ENCODE peak calls at places on chromosome X, in ten cellular contexts. One of them, this sample, is unnamed.

GRCh38 chrX:19870710-19871490 is 16.5 kb downstream of the SH3KBP1 start:
- DNase-seq in IMR-90: no peak
- DNase-seq in breast epithelium: no peak
- DNase-seq in heart left ventricle: no peak
- DNase-seq in tibial nerve: no peak
- DNase-seq in right lobe of liver: no peak
- DNase-seq in upper lobe of left lung: no peak
- DNase-seq in A549: no peak
- DNase-seq in stomach: no peak
- DNase-seq in gastrocnemius medialis: no peak
- DNase-seq in this sample: no peak

GRCh38 chrX:17860179-17860780 is 818 bp downstream of the RAI2 start:
- DNase-seq in IMR-90: no peak
- DNase-seq in upper lobe of left lung: no peak
- DNase-seq in gastrocnemius medialis: no peak
- DNase-seq in breast epithelium: no peak
- DNase-seq in A549: no peak
- DNase-seq in right lobe of liver: no peak
- DNase-seq in heart left ventricle: peak; percentile 43
- DNase-seq in tibial nerve: no peak
- DNase-seq in stomach: no peak
- DNase-seq in this sample: peak; percentile 34

GRCh38 chrX:47574096-47574553 is 8.1 kb upstream of the TIMP1 start:
- DNase-seq in right lobe of liver: no peak
- DNase-seq in heart left ventricle: no peak
- DNase-seq in IMR-90: no peak
- DNase-seq in stomach: no peak
- DNase-seq in gastrocnemius medialis: no peak
- DNase-seq in breast epithelium: no peak
- DNase-seq in tibial nerve: no peak
- DNase-seq in A549: no peak
- DNase-seq in upper lobe of left lung: no peak
- DNase-seq in this sample: no peak

GRCh38 chrX:56763556-56764152 is 34.6 kb downstream of the NBDY start:
- DNase-seq in right lobe of liver: peak; percentile 71
- DNase-seq in upper lobe of left lung: peak; percentile 73
- DNase-seq in breast epithelium: no peak
- DNase-seq in tibial nerve: no peak
- DNase-seq in stomach: peak; percentile 82
- DNase-seq in IMR-90: peak; percentile 75
- DNase-seq in gastrocnemius medialis: peak; percentile 59
- DNase-seq in A549: no peak
- DNase-seq in heart left ventricle: peak; percentile 82
- DNase-seq in this sample: peak; percentile 84

GRCh38 chrX:31323658-31324057 is 251.8 kb upstream of the FTHL17 start:
- DNase-seq in breast epithelium: no peak
- DNase-seq in heart left ventricle: no peak
- DNase-seq in A549: no peak
- DNase-seq in gastrocnemius medialis: no peak
- DNase-seq in stomach: no peak
- DNase-seq in upper lobe of left lung: no peak
- DNase-seq in IMR-90: no peak
- DNase-seq in tibial nerve: no peak
- DNase-seq in right lobe of liver: no peak
- DNase-seq in this sample: no peak

GRCh38 chrX:57445046-57445445 is 146.8 kb upstream of the ZXDB start:
- DNase-seq in stomach: no peak
- DNase-seq in breast epithelium: no peak
- DNase-seq in heart left ventricle: no peak
- DNase-seq in right lobe of liver: no peak
- DNase-seq in upper lobe of left lung: no peak
- DNase-seq in gastrocnemius medialis: no peak
- DNase-seq in IMR-90: no peak
- DNase-seq in A549: no peak
- DNase-seq in tibial nerve: no peak
- DNase-seq in this sample: no peak

GRCh38 chrX:3166670-3167455 is 125.6 kb downstream of the ARSF start:
- DNase-seq in upper lobe of left lung: no peak
- DNase-seq in A549: no peak
- DNase-seq in heart left ventricle: no peak
- DNase-seq in gastrocnemius medialis: no peak
- DNase-seq in stomach: no peak
- DNase-seq in IMR-90: peak; percentile 41
- DNase-seq in breast epithelium: no peak
- DNase-seq in tibial nerve: no peak
- DNase-seq in right lobe of liver: no peak
- DNase-seq in this sample: no peak

GRCh38 chrX:38318606-38319005 is 8.7 kb downstream of the RPGR start:
- DNase-seq in stomach: no peak
- DNase-seq in right lobe of liver: no peak
- DNase-seq in heart left ventricle: no peak
- DNase-seq in A549: no peak
- DNase-seq in tibial nerve: no peak
- DNase-seq in upper lobe of left lung: no peak
- DNase-seq in IMR-90: no peak
- DNase-seq in gastrocnemius medialis: no peak
- DNase-seq in breast epithelium: no peak
- DNase-seq in this sample: no peak

GRCh38 chrX:135453381-135453780 is 31.6 kb downstream of the SMIM10L2A start:
- DNase-seq in upper lobe of left lung: no peak
- DNase-seq in heart left ventricle: no peak
- DNase-seq in tibial nerve: no peak
- DNase-seq in breast epithelium: no peak
- DNase-seq in right lobe of liver: no peak
- DNase-seq in A549: no peak
- DNase-seq in gastrocnemius medialis: no peak
- DNase-seq in IMR-90: no peak
- DNase-seq in stomach: no peak
- DNase-seq in this sample: no peak

GRCh38 chrX:13598877-13599276 is 29.5 kb downstream of the EGFL6 start:
- DNase-seq in IMR-90: peak; percentile 4
- DNase-seq in stomach: no peak
- DNase-seq in gastrocnemius medialis: no peak
- DNase-seq in upper lobe of left lung: no peak
- DNase-seq in right lobe of liver: no peak
- DNase-seq in breast epithelium: no peak
- DNase-seq in A549: peak; percentile 24
- DNase-seq in tibial nerve: no peak
- DNase-seq in heart left ventricle: no peak
- DNase-seq in this sample: no peak

GRCh38 chrX:132491191-132491590 is 2.4 kb upstream of the MBNL3 start:
- DNase-seq in heart left ventricle: no peak
- DNase-seq in tibial nerve: no peak
- DNase-seq in right lobe of liver: no peak
- DNase-seq in breast epithelium: no peak
- DNase-seq in IMR-90: no peak
- DNase-seq in A549: no peak
- DNase-seq in stomach: no peak
- DNase-seq in upper lobe of left lung: peak; percentile 33
- DNase-seq in gastrocnemius medialis: peak; percentile 10
- DNase-seq in this sample: no peak

GRCh38 chrX:25650216-25650615 is 487.9 kb upstream of the MAGEB18 start:
- DNase-seq in A549: no peak
- DNase-seq in gastrocnemius medialis: no peak
- DNase-seq in tibial nerve: no peak
- DNase-seq in right lobe of liver: no peak
- DNase-seq in upper lobe of left lung: no peak
- DNase-seq in heart left ventricle: no peak
- DNase-seq in stomach: no peak
- DNase-seq in breast epithelium: no peak
- DNase-seq in IMR-90: no peak
- DNase-seq in this sample: no peak

GRCh38 chrX:136623400-136623799 is 24.6 kb upstream of the CD40LG start:
- DNase-seq in breast epithelium: no peak
- DNase-seq in right lobe of liver: no peak
- DNase-seq in tibial nerve: no peak
- DNase-seq in A549: no peak
- DNase-seq in IMR-90: no peak
- DNase-seq in heart left ventricle: no peak
- DNase-seq in upper lobe of left lung: no peak
- DNase-seq in gastrocnemius medialis: no peak
- DNase-seq in stomach: no peak
- DNase-seq in this sample: no peak

GRCh38 chrX:40323977-40324376 is 226.2 kb upstream of the BCOR start:
- DNase-seq in stomach: no peak
- DNase-seq in A549: no peak
- DNase-seq in heart left ventricle: no peak
- DNase-seq in gastrocnemius medialis: no peak
- DNase-seq in IMR-90: no peak
- DNase-seq in breast epithelium: no peak
- DNase-seq in right lobe of liver: no peak
- DNase-seq in tibial nerve: no peak
- DNase-seq in upper lobe of left lung: no peak
- DNase-seq in this sample: no peak

GRCh38 chrX:103629295-103630170 is 758 bp downstream of the TCEAL1 start:
- DNase-seq in right lobe of liver: peak; percentile 60
- DNase-seq in gastrocnemius medialis: peak; percentile 44
- DNase-seq in stomach: peak; percentile 40
- DNase-seq in upper lobe of left lung: peak; percentile 62
- DNase-seq in tibial nerve: peak; percentile 33
- DNase-seq in heart left ventricle: peak; percentile 77
- DNase-seq in A549: peak; percentile 31
- DNase-seq in IMR-90: peak; percentile 67
- DNase-seq in breast epithelium: peak; percentile 52
- DNase-seq in this sample: peak; percentile 80
- TF ChIP-seq CTCF in right lobe of liver: peak; percentile 42
- TF ChIP-seq CTCF in gastrocnemius medialis: no peak
- TF ChIP-seq CTCF in stomach: no peak
- TF ChIP-seq CTCF in upper lobe of left lung: no peak
- TF ChIP-seq CTCF in tibial nerve: peak; percentile 33
- TF ChIP-seq CTCF in heart left ventricle: no peak
- TF ChIP-seq CTCF in A549: peak; percentile 85
- TF ChIP-seq CTCF in IMR-90: peak; percentile 62
- TF ChIP-seq CTCF in breast epithelium: no peak
- TF ChIP-seq CTCF in this sample: peak; percentile 44

GRCh38 chrX:118724775-118725174 is 2.6 kb upstream of the IL13RA1 start:
- DNase-seq in gastrocnemius medialis: no peak
- DNase-seq in IMR-90: peak; percentile 56
- DNase-seq in right lobe of liver: no peak
- DNase-seq in heart left ventricle: no peak
- DNase-seq in A549: peak; percentile 15
- DNase-seq in upper lobe of left lung: no peak
- DNase-seq in breast epithelium: no peak
- DNase-seq in tibial nerve: no peak
- DNase-seq in stomach: no peak
- DNase-seq in this sample: no peak

GRCh38 chrX:118729043-118729652 is 1.7 kb downstream of the IL13RA1 start:
- DNase-seq in upper lobe of left lung: no peak
- DNase-seq in gastrocnemius medialis: no peak
- DNase-seq in IMR-90: no peak
- DNase-seq in A549: no peak
- DNase-seq in tibial nerve: no peak
- DNase-seq in stomach: no peak
- DNase-seq in heart left ventricle: no peak
- DNase-seq in right lobe of liver: no peak
- DNase-seq in breast epithelium: no peak
- DNase-seq in this sample: no peak

GRCh38 chrX:118726887-118727685 is at the start of gene IL13RA1:
- DNase-seq in right lobe of liver: peak; percentile 84
- DNase-seq in stomach: peak; percentile 86
- DNase-seq in tibial nerve: peak; percentile 63
- DNase-seq in A549: peak; percentile 74
- DNase-seq in IMR-90: peak; percentile 76
- DNase-seq in heart left ventricle: peak; percentile 86
- DNase-seq in upper lobe of left lung: peak; percentile 87
- DNase-seq in gastrocnemius medialis: peak; percentile 81
- DNase-seq in breast epithelium: peak; percentile 72
- DNase-seq in this sample: peak; percentile 80

GRCh38 chrX:118730500-118731247 is 3.3 kb downstream of the IL13RA1 start:
- DNase-seq in right lobe of liver: no peak
- DNase-seq in heart left ventricle: no peak
- DNase-seq in gastrocnemius medialis: no peak
- DNase-seq in breast epithelium: no peak
- DNase-seq in A549: no peak
- DNase-seq in stomach: no peak
- DNase-seq in IMR-90: peak; percentile 85
- DNase-seq in upper lobe of left lung: no peak
- DNase-seq in tibial nerve: no peak
- DNase-seq in this sample: no peak

GRCh38 chrX:118727686-118728339 is 407 bp downstream of the IL13RA1 start:
- DNase-seq in breast epithelium: no peak
- DNase-seq in gastrocnemius medialis: peak; percentile 23
- DNase-seq in right lobe of liver: peak; percentile 71
- DNase-seq in tibial nerve: no peak
- DNase-seq in heart left ventricle: peak; percentile 42
- DNase-seq in stomach: peak; percentile 43
- DNase-seq in IMR-90: peak; percentile 10
- DNase-seq in upper lobe of left lung: peak; percentile 34
- DNase-seq in A549: no peak
- DNase-seq in this sample: peak; percentile 25
- TF ChIP-seq POLR2A in breast epithelium: no peak
- TF ChIP-seq POLR2A in gastrocnemius medialis: peak; percentile 5
- TF ChIP-seq POLR2A in right lobe of liver: peak; percentile 5
- TF ChIP-seq POLR2A in tibial nerve: no peak
- TF ChIP-seq POLR2A in heart left ventricle: no peak
- TF ChIP-seq POLR2A in stomach: no peak
- TF ChIP-seq POLR2A in IMR-90: peak; percentile 53
- TF ChIP-seq POLR2A in upper lobe of left lung: no peak
- TF ChIP-seq POLR2A in A549: no peak
- TF ChIP-seq POLR2A in this sample: no peak

DNA sequence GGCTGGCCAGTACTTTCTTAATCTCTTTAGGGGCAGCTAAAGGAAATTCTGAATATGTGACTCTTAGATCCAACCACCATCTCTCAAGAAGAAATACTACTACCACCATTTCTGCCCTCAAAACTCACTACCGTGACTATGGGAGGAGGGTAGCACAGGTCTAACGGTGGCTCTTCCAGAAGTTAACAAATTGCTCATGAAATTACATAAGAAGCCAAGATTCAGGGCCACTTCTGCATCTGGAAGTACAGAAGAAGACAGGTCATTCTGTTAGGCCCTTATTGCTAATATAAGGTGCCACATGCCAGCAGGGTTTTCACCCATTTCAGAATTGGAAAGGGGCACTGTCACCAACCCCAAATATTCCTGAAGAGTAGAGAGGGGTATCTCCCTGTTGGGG is 19.6 kb upstream of the NKRF start:
- DNase-seq in stomach: no peak
- DNase-seq in tibial nerve: no peak
- DNase-seq in IMR-90: no peak
- DNase-seq in A549: no peak
- DNase-seq in gastrocnemius medialis: no peak
- DNase-seq in heart left ventricle: no peak
- DNase-seq in breast epithelium: no peak
- DNase-seq in right lobe of liver: no peak
- DNase-seq in upper lobe of left lung: no peak
- DNase-seq in this sample: no peak
- TF ChIP-seq CTCF in stomach: no peak
- TF ChIP-seq CTCF in tibial nerve: no peak
- TF ChIP-seq CTCF in IMR-90: no peak
- TF ChIP-seq CTCF in A549: no peak
- TF ChIP-seq CTCF in gastrocnemius medialis: no peak
- TF ChIP-seq CTCF in heart left ventricle: no peak
- TF ChIP-seq CTCF in breast epithelium: no peak
- TF ChIP-seq CTCF in right lobe of liver: no peak
- TF ChIP-seq CTCF in upper lobe of left lung: no peak
- TF ChIP-seq CTCF in this sample: no peak

DNA sequence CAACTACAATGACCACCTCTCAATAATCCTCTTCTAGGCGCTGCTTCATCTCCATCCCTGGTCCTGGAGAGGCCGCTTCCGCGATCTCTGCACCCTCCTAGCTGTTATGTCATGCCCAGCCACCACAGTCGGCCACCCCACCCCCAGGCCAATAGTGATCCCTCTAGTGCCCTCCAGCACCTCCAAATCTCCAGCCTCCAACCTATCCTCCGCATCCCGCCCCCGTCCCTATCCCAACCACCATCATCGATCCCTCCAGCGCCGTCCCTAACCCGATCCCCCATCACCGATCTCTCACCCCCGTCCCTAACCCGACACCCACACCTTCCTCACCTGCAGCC is 856 bp downstream of the NKRF start:
- DNase-seq in tibial nerve: no peak
- DNase-seq in A549: peak; percentile 28
- DNase-seq in heart left ventricle: peak; percentile 26
- DNase-seq in upper lobe of left lung: peak; percentile 45
- DNase-seq in IMR-90: no peak
- DNase-seq in stomach: no peak
- DNase-seq in breast epithelium: no peak
- DNase-seq in right lobe of liver: peak; percentile 34
- DNase-seq in gastrocnemius medialis: no peak
- DNase-seq in this sample: no peak
- TF ChIP-seq POLR2A in tibial nerve: no peak
- TF ChIP-seq POLR2A in A549: peak; percentile 7
- TF ChIP-seq POLR2A in heart left ventricle: no peak
- TF ChIP-seq POLR2A in upper lobe of left lung: no peak
- TF ChIP-seq POLR2A in IMR-90: no peak
- TF ChIP-seq POLR2A in stomach: no peak
- TF ChIP-seq POLR2A in breast epithelium: no peak
- TF ChIP-seq POLR2A in right lobe of liver: no peak
- TF ChIP-seq POLR2A in gastrocnemius medialis: no peak
- TF ChIP-seq POLR2A in this sample: no peak